ENCODE peak calls at places on chromosomes 3 and 15, in ten cellular contexts. One of them, this sample, is unnamed.

GRCh38 chr3:196138464-196138863 is 56.6 kb upstream of the TFRC start:
- DNase-seq in epithelial cell of esophagus: no peak
- DNase-seq in fibroblast of lung: no peak
- DNase-seq in NCI-H1417: no peak
- DNase-seq in stimulated activated CD4-positive, alpha-beta T cell treated with anti-CD3 and anti-CD28 coated beads, TNF-alpha, amount 100 ng/mL, for 4 hours: no peak
- DNase-seq in naive thymus-derived CD8-positive, alpha-beta T cell: no peak
- DNase-seq in AML-193: no peak
- DNase-seq in MV-4-11: no peak
- DNase-seq in HFFc6: no peak
- DNase-seq in stimulated activated naive CD8-positive, alpha-beta T cell treated with anti-CD3 and anti-CD28 coated beads, Interleukin-15, Interleukin-2, amounts not matched to agents 100 U/mL and 50 U/mL, for 24 hours: no peak
- DNase-seq in this sample: peak

GRCh38 chr15:47754312-47754711 is 37.0 kb downstream of the SEMA6D start:
- DNase-seq in epithelial cell of esophagus: no peak
- DNase-seq in fibroblast of lung: peak
- DNase-seq in NCI-H1417: peak
- DNase-seq in stimulated activated CD4-positive, alpha-beta T cell treated with anti-CD3 and anti-CD28 coated beads, TNF-alpha, amount 100 ng/mL, for 4 hours: no peak
- DNase-seq in naive thymus-derived CD8-positive, alpha-beta T cell: no peak
- DNase-seq in AML-193: no peak
- DNase-seq in MV-4-11: no peak
- DNase-seq in HFFc6: no peak
- DNase-seq in stimulated activated naive CD8-positive, alpha-beta T cell treated with anti-CD3 and anti-CD28 coated beads, Interleukin-15, Interleukin-2, amounts not matched to agents 100 U/mL and 50 U/mL, for 24 hours: no peak
- DNase-seq in this sample: no peak

GRCh38 chr3:14516738-14517345 is 23.3 kb downstream of the GRIP2 start:
- DNase-seq in epithelial cell of esophagus: no peak
- DNase-seq in fibroblast of lung: no peak
- DNase-seq in NCI-H1417: no peak
- DNase-seq in stimulated activated CD4-positive, alpha-beta T cell treated with anti-CD3 and anti-CD28 coated beads, TNF-alpha, amount 100 ng/mL, for 4 hours: no peak
- DNase-seq in naive thymus-derived CD8-positive, alpha-beta T cell: no peak
- DNase-seq in AML-193: no peak
- DNase-seq in MV-4-11: no peak
- DNase-seq in HFFc6: no peak
- DNase-seq in stimulated activated naive CD8-positive, alpha-beta T cell treated with anti-CD3 and anti-CD28 coated beads, Interleukin-15, Interleukin-2, amounts not matched to agents 100 U/mL and 50 U/mL, for 24 hours: no peak
- DNase-seq in this sample: no peak

GRCh38 chr3:118544458-118544857 is 490.2 kb downstream of the IGSF11 start:
- DNase-seq in epithelial cell of esophagus: peak
- DNase-seq in fibroblast of lung: no peak
- DNase-seq in NCI-H1417: no peak
- DNase-seq in stimulated activated CD4-positive, alpha-beta T cell treated with anti-CD3 and anti-CD28 coated beads, TNF-alpha, amount 100 ng/mL, for 4 hours: no peak
- DNase-seq in naive thymus-derived CD8-positive, alpha-beta T cell: no peak
- DNase-seq in AML-193: no peak
- DNase-seq in MV-4-11: no peak
- DNase-seq in HFFc6: no peak
- DNase-seq in stimulated activated naive CD8-positive, alpha-beta T cell treated with anti-CD3 and anti-CD28 coated beads, Interleukin-15, Interleukin-2, amounts not matched to agents 100 U/mL and 50 U/mL, for 24 hours: no peak
- DNase-seq in this sample: no peak

GRCh38 chr3:11621077-11621476 is 22.6 kb downstream of the VGLL4 start:
- DNase-seq in epithelial cell of esophagus: no peak
- DNase-seq in fibroblast of lung: no peak
- DNase-seq in NCI-H1417: no peak
- DNase-seq in stimulated activated CD4-positive, alpha-beta T cell treated with anti-CD3 and anti-CD28 coated beads, TNF-alpha, amount 100 ng/mL, for 4 hours: no peak
- DNase-seq in naive thymus-derived CD8-positive, alpha-beta T cell: no peak
- DNase-seq in AML-193: no peak
- DNase-seq in MV-4-11: no peak
- DNase-seq in HFFc6: no peak
- DNase-seq in stimulated activated naive CD8-positive, alpha-beta T cell treated with anti-CD3 and anti-CD28 coated beads, Interleukin-15, Interleukin-2, amounts not matched to agents 100 U/mL and 50 U/mL, for 24 hours: no peak
- DNase-seq in this sample: no peak

GRCh38 chr15:45268135-45268534 is 16.1 kb downstream of the SLC28A2 start:
- DNase-seq in epithelial cell of esophagus: peak
- DNase-seq in fibroblast of lung: no peak
- DNase-seq in NCI-H1417: no peak
- DNase-seq in stimulated activated CD4-positive, alpha-beta T cell treated with anti-CD3 and anti-CD28 coated beads, TNF-alpha, amount 100 ng/mL, for 4 hours: no peak
- DNase-seq in naive thymus-derived CD8-positive, alpha-beta T cell: no peak
- DNase-seq in AML-193: no peak
- DNase-seq in MV-4-11: peak
- DNase-seq in HFFc6: no peak
- DNase-seq in stimulated activated naive CD8-positive, alpha-beta T cell treated with anti-CD3 and anti-CD28 coated beads, Interleukin-15, Interleukin-2, amounts not matched to agents 100 U/mL and 50 U/mL, for 24 hours: peak
- DNase-seq in this sample: no peak

GRCh38 chr15:44541282-44541958 is 4.5 kb downstream of the EIF3J start:
- DNase-seq in epithelial cell of esophagus: peak
- DNase-seq in fibroblast of lung: peak
- DNase-seq in NCI-H1417: no peak
- DNase-seq in stimulated activated CD4-positive, alpha-beta T cell treated with anti-CD3 and anti-CD28 coated beads, TNF-alpha, amount 100 ng/mL, for 4 hours: no peak
- DNase-seq in naive thymus-derived CD8-positive, alpha-beta T cell: no peak
- DNase-seq in AML-193: no peak
- DNase-seq in MV-4-11: no peak
- DNase-seq in HFFc6: peak
- DNase-seq in stimulated activated naive CD8-positive, alpha-beta T cell treated with anti-CD3 and anti-CD28 coated beads, Interleukin-15, Interleukin-2, amounts not matched to agents 100 U/mL and 50 U/mL, for 24 hours: no peak
- DNase-seq in this sample: peak

GRCh38 chr15:64809649-64810498 is 15.6 kb downstream of the PIF1 start:
- DNase-seq in epithelial cell of esophagus: peak
- DNase-seq in fibroblast of lung: peak
- DNase-seq in NCI-H1417: peak
- DNase-seq in stimulated activated CD4-positive, alpha-beta T cell treated with anti-CD3 and anti-CD28 coated beads, TNF-alpha, amount 100 ng/mL, for 4 hours: peak
- DNase-seq in naive thymus-derived CD8-positive, alpha-beta T cell: peak
- DNase-seq in AML-193: peak
- DNase-seq in MV-4-11: peak
- DNase-seq in HFFc6: peak
- DNase-seq in stimulated activated naive CD8-positive, alpha-beta T cell treated with anti-CD3 and anti-CD28 coated beads, Interleukin-15, Interleukin-2, amounts not matched to agents 100 U/mL and 50 U/mL, for 24 hours: peak
- DNase-seq in this sample: peak

GRCh38 chr15:31128919-31129768 is 27.6 kb upstream of the TRPM1 start:
- DNase-seq in epithelial cell of esophagus: peak
- DNase-seq in fibroblast of lung: peak
- DNase-seq in NCI-H1417: peak
- DNase-seq in stimulated activated CD4-positive, alpha-beta T cell treated with anti-CD3 and anti-CD28 coated beads, TNF-alpha, amount 100 ng/mL, for 4 hours: peak
- DNase-seq in naive thymus-derived CD8-positive, alpha-beta T cell: peak
- DNase-seq in AML-193: peak
- DNase-seq in MV-4-11: peak
- DNase-seq in HFFc6: peak
- DNase-seq in stimulated activated naive CD8-positive, alpha-beta T cell treated with anti-CD3 and anti-CD28 coated beads, Interleukin-15, Interleukin-2, amounts not matched to agents 100 U/mL and 50 U/mL, for 24 hours: peak
- DNase-seq in this sample: no peak

GRCh38 chr3:183555541-183556081 is at the start of gene KLHL6:
- DNase-seq in epithelial cell of esophagus: no peak
- DNase-seq in fibroblast of lung: no peak
- DNase-seq in NCI-H1417: no peak
- DNase-seq in stimulated activated CD4-positive, alpha-beta T cell treated with anti-CD3 and anti-CD28 coated beads, TNF-alpha, amount 100 ng/mL, for 4 hours: peak
- DNase-seq in naive thymus-derived CD8-positive, alpha-beta T cell: peak
- DNase-seq in AML-193: peak
- DNase-seq in MV-4-11: peak
- DNase-seq in HFFc6: no peak
- DNase-seq in stimulated activated naive CD8-positive, alpha-beta T cell treated with anti-CD3 and anti-CD28 coated beads, Interleukin-15, Interleukin-2, amounts not matched to agents 100 U/mL and 50 U/mL, for 24 hours: peak
- DNase-seq in this sample: no peak

GRCh38 chr3:12752803-12753202 is 6.3 kb downstream of the TMEM40 start:
- DNase-seq in epithelial cell of esophagus: no peak
- DNase-seq in fibroblast of lung: no peak
- DNase-seq in NCI-H1417: no peak
- DNase-seq in stimulated activated CD4-positive, alpha-beta T cell treated with anti-CD3 and anti-CD28 coated beads, TNF-alpha, amount 100 ng/mL, for 4 hours: no peak
- DNase-seq in naive thymus-derived CD8-positive, alpha-beta T cell: no peak
- DNase-seq in AML-193: no peak
- DNase-seq in MV-4-11: no peak
- DNase-seq in HFFc6: no peak
- DNase-seq in stimulated activated naive CD8-positive, alpha-beta T cell treated with anti-CD3 and anti-CD28 coated beads, Interleukin-15, Interleukin-2, amounts not matched to agents 100 U/mL and 50 U/mL, for 24 hours: peak
- DNase-seq in this sample: no peak

GRCh38 chr15:71083349-71083748 is 31.9 kb upstream of the THSD4 start:
- DNase-seq in epithelial cell of esophagus: no peak
- DNase-seq in fibroblast of lung: peak
- DNase-seq in NCI-H1417: no peak
- DNase-seq in stimulated activated CD4-positive, alpha-beta T cell treated with anti-CD3 and anti-CD28 coated beads, TNF-alpha, amount 100 ng/mL, for 4 hours: no peak
- DNase-seq in naive thymus-derived CD8-positive, alpha-beta T cell: no peak
- DNase-seq in AML-193: no peak
- DNase-seq in MV-4-11: no peak
- DNase-seq in HFFc6: no peak
- DNase-seq in stimulated activated naive CD8-positive, alpha-beta T cell treated with anti-CD3 and anti-CD28 coated beads, Interleukin-15, Interleukin-2, amounts not matched to agents 100 U/mL and 50 U/mL, for 24 hours: no peak
- DNase-seq in this sample: no peak

GRCh38 chr3:11637901-11638668 is 5.6 kb downstream of the VGLL4 start:
- DNase-seq in epithelial cell of esophagus: no peak
- DNase-seq in fibroblast of lung: peak
- DNase-seq in NCI-H1417: no peak
- DNase-seq in stimulated activated CD4-positive, alpha-beta T cell treated with anti-CD3 and anti-CD28 coated beads, TNF-alpha, amount 100 ng/mL, for 4 hours: no peak
- DNase-seq in naive thymus-derived CD8-positive, alpha-beta T cell: no peak
- DNase-seq in AML-193: no peak
- DNase-seq in MV-4-11: no peak
- DNase-seq in HFFc6: peak
- DNase-seq in stimulated activated naive CD8-positive, alpha-beta T cell treated with anti-CD3 and anti-CD28 coated beads, Interleukin-15, Interleukin-2, amounts not matched to agents 100 U/mL and 50 U/mL, for 24 hours: no peak
- DNase-seq in this sample: no peak

GRCh38 chr3:38834110-38834509 is 18.1 kb upstream of the SCN10A start:
- DNase-seq in epithelial cell of esophagus: peak
- DNase-seq in fibroblast of lung: peak
- DNase-seq in NCI-H1417: no peak
- DNase-seq in stimulated activated CD4-positive, alpha-beta T cell treated with anti-CD3 and anti-CD28 coated beads, TNF-alpha, amount 100 ng/mL, for 4 hours: no peak
- DNase-seq in naive thymus-derived CD8-positive, alpha-beta T cell: no peak
- DNase-seq in AML-193: no peak
- DNase-seq in MV-4-11: peak
- DNase-seq in HFFc6: peak
- DNase-seq in stimulated activated naive CD8-positive, alpha-beta T cell treated with anti-CD3 and anti-CD28 coated beads, Interleukin-15, Interleukin-2, amounts not matched to agents 100 U/mL and 50 U/mL, for 24 hours: peak
- DNase-seq in this sample: peak

GRCh38 chr3:192834428-192834827 is 83.2 kb downstream of the MB21D2 start:
- DNase-seq in epithelial cell of esophagus: no peak
- DNase-seq in fibroblast of lung: no peak
- DNase-seq in NCI-H1417: no peak
- DNase-seq in stimulated activated CD4-positive, alpha-beta T cell treated with anti-CD3 and anti-CD28 coated beads, TNF-alpha, amount 100 ng/mL, for 4 hours: no peak
- DNase-seq in naive thymus-derived CD8-positive, alpha-beta T cell: no peak
- DNase-seq in AML-193: no peak
- DNase-seq in MV-4-11: no peak
- DNase-seq in HFFc6: no peak
- DNase-seq in stimulated activated naive CD8-positive, alpha-beta T cell treated with anti-CD3 and anti-CD28 coated beads, Interleukin-15, Interleukin-2, amounts not matched to agents 100 U/mL and 50 U/mL, for 24 hours: no peak
- DNase-seq in this sample: no peak

GRCh38 chr3:169650503-169650902 is 13.0 kb downstream of the MECOM start:
- DNase-seq in epithelial cell of esophagus: no peak
- DNase-seq in fibroblast of lung: no peak
- DNase-seq in NCI-H1417: no peak
- DNase-seq in stimulated activated CD4-positive, alpha-beta T cell treated with anti-CD3 and anti-CD28 coated beads, TNF-alpha, amount 100 ng/mL, for 4 hours: no peak
- DNase-seq in naive thymus-derived CD8-positive, alpha-beta T cell: no peak
- DNase-seq in AML-193: no peak
- DNase-seq in MV-4-11: no peak
- DNase-seq in HFFc6: no peak
- DNase-seq in stimulated activated naive CD8-positive, alpha-beta T cell treated with anti-CD3 and anti-CD28 coated beads, Interleukin-15, Interleukin-2, amounts not matched to agents 100 U/mL and 50 U/mL, for 24 hours: no peak
- DNase-seq in this sample: no peak

GRCh38 chr15:65550681-65551098 is 20.4 kb downstream of the HACD3 start:
- DNase-seq in epithelial cell of esophagus: no peak
- DNase-seq in fibroblast of lung: peak
- DNase-seq in NCI-H1417: no peak
- DNase-seq in stimulated activated CD4-positive, alpha-beta T cell treated with anti-CD3 and anti-CD28 coated beads, TNF-alpha, amount 100 ng/mL, for 4 hours: no peak
- DNase-seq in naive thymus-derived CD8-positive, alpha-beta T cell: no peak
- DNase-seq in AML-193: no peak
- DNase-seq in MV-4-11: peak
- DNase-seq in HFFc6: peak
- DNase-seq in stimulated activated naive CD8-positive, alpha-beta T cell treated with anti-CD3 and anti-CD28 coated beads, Interleukin-15, Interleukin-2, amounts not matched to agents 100 U/mL and 50 U/mL, for 24 hours: no peak
- DNase-seq in this sample: no peak

GRCh38 chr3:186264608-186265400 is 97.2 kb downstream of the DGKG start:
- DNase-seq in epithelial cell of esophagus: no peak
- DNase-seq in fibroblast of lung: no peak
- DNase-seq in NCI-H1417: no peak
- DNase-seq in stimulated activated CD4-positive, alpha-beta T cell treated with anti-CD3 and anti-CD28 coated beads, TNF-alpha, amount 100 ng/mL, for 4 hours: no peak
- DNase-seq in naive thymus-derived CD8-positive, alpha-beta T cell: no peak
- DNase-seq in AML-193: no peak
- DNase-seq in MV-4-11: no peak
- DNase-seq in HFFc6: no peak
- DNase-seq in stimulated activated naive CD8-positive, alpha-beta T cell treated with anti-CD3 and anti-CD28 coated beads, Interleukin-15, Interleukin-2, amounts not matched to agents 100 U/mL and 50 U/mL, for 24 hours: no peak
- DNase-seq in this sample: no peak

GRCh38 chr3:108305484-108306172 is 9.3 kb downstream of the HHLA2 start:
- DNase-seq in epithelial cell of esophagus: peak
- DNase-seq in fibroblast of lung: no peak
- DNase-seq in NCI-H1417: no peak
- DNase-seq in stimulated activated CD4-positive, alpha-beta T cell treated with anti-CD3 and anti-CD28 coated beads, TNF-alpha, amount 100 ng/mL, for 4 hours: no peak
- DNase-seq in naive thymus-derived CD8-positive, alpha-beta T cell: no peak
- DNase-seq in AML-193: no peak
- DNase-seq in MV-4-11: peak
- DNase-seq in HFFc6: no peak
- DNase-seq in stimulated activated naive CD8-positive, alpha-beta T cell treated with anti-CD3 and anti-CD28 coated beads, Interleukin-15, Interleukin-2, amounts not matched to agents 100 U/mL and 50 U/mL, for 24 hours: no peak
- DNase-seq in this sample: no peak

GRCh38 chr3:190336516-190337189 is 14.4 kb upstream of the CLDN1 start:
- DNase-seq in epithelial cell of esophagus: peak
- DNase-seq in fibroblast of lung: peak
- DNase-seq in NCI-H1417: no peak
- DNase-seq in stimulated activated CD4-positive, alpha-beta T cell treated with anti-CD3 and anti-CD28 coated beads, TNF-alpha, amount 100 ng/mL, for 4 hours: no peak
- DNase-seq in naive thymus-derived CD8-positive, alpha-beta T cell: no peak
- DNase-seq in AML-193: no peak
- DNase-seq in MV-4-11: no peak
- DNase-seq in HFFc6: no peak
- DNase-seq in stimulated activated naive CD8-positive, alpha-beta T cell treated with anti-CD3 and anti-CD28 coated beads, Interleukin-15, Interleukin-2, amounts not matched to agents 100 U/mL and 50 U/mL, for 24 hours: no peak
- DNase-seq in this sample: no peak

GRCh38 chr15:41567261-41567660 is 8.2 kb downstream of the TYRO3 start:
- DNase-seq in epithelial cell of esophagus: no peak
- DNase-seq in fibroblast of lung: no peak
- DNase-seq in NCI-H1417: no peak
- DNase-seq in stimulated activated CD4-positive, alpha-beta T cell treated with anti-CD3 and anti-CD28 coated beads, TNF-alpha, amount 100 ng/mL, for 4 hours: no peak
- DNase-seq in naive thymus-derived CD8-positive, alpha-beta T cell: no peak
- DNase-seq in AML-193: no peak
- DNase-seq in MV-4-11: no peak
- DNase-seq in HFFc6: no peak
- DNase-seq in stimulated activated naive CD8-positive, alpha-beta T cell treated with anti-CD3 and anti-CD28 coated beads, Interleukin-15, Interleukin-2, amounts not matched to agents 100 U/mL and 50 U/mL, for 24 hours: no peak
- DNase-seq in this sample: no peak

GRCh38 chr15:64146041-64146440 is 5.5 kb upstream of the SNX22 start:
- DNase-seq in epithelial cell of esophagus: no peak
- DNase-seq in fibroblast of lung: no peak
- DNase-seq in NCI-H1417: no peak
- DNase-seq in stimulated activated CD4-positive, alpha-beta T cell treated with anti-CD3 and anti-CD28 coated beads, TNF-alpha, amount 100 ng/mL, for 4 hours: no peak
- DNase-seq in naive thymus-derived CD8-positive, alpha-beta T cell: no peak
- DNase-seq in AML-193: no peak
- DNase-seq in MV-4-11: no peak
- DNase-seq in HFFc6: no peak
- DNase-seq in stimulated activated naive CD8-positive, alpha-beta T cell treated with anti-CD3 and anti-CD28 coated beads, Interleukin-15, Interleukin-2, amounts not matched to agents 100 U/mL and 50 U/mL, for 24 hours: no peak
- DNase-seq in this sample: no peak

GRCh38 chr3:177906573-177907229 is 629.5 kb upstream of the KCNMB2 start:
- DNase-seq in epithelial cell of esophagus: no peak
- DNase-seq in fibroblast of lung: no peak
- DNase-seq in NCI-H1417: no peak
- DNase-seq in stimulated activated CD4-positive, alpha-beta T cell treated with anti-CD3 and anti-CD28 coated beads, TNF-alpha, amount 100 ng/mL, for 4 hours: no peak
- DNase-seq in naive thymus-derived CD8-positive, alpha-beta T cell: no peak
- DNase-seq in AML-193: no peak
- DNase-seq in MV-4-11: no peak
- DNase-seq in HFFc6: peak
- DNase-seq in stimulated activated naive CD8-positive, alpha-beta T cell treated with anti-CD3 and anti-CD28 coated beads, Interleukin-15, Interleukin-2, amounts not matched to agents 100 U/mL and 50 U/mL, for 24 hours: no peak
- DNase-seq in this sample: peak

GRCh38 chr3:99269606-99270355 is 368.3 kb upstream of the DCBLD2 start:
- DNase-seq in epithelial cell of esophagus: peak
- DNase-seq in fibroblast of lung: no peak
- DNase-seq in NCI-H1417: no peak
- DNase-seq in stimulated activated CD4-positive, alpha-beta T cell treated with anti-CD3 and anti-CD28 coated beads, TNF-alpha, amount 100 ng/mL, for 4 hours: no peak
- DNase-seq in naive thymus-derived CD8-positive, alpha-beta T cell: no peak
- DNase-seq in AML-193: no peak
- DNase-seq in MV-4-11: no peak
- DNase-seq in HFFc6: peak
- DNase-seq in stimulated activated naive CD8-positive, alpha-beta T cell treated with anti-CD3 and anti-CD28 coated beads, Interleukin-15, Interleukin-2, amounts not matched to agents 100 U/mL and 50 U/mL, for 24 hours: no peak
- DNase-seq in this sample: no peak

GRCh38 chr3:66480666-66481065 is 20.2 kb downstream of the LRIG1 start:
- DNase-seq in epithelial cell of esophagus: no peak
- DNase-seq in fibroblast of lung: no peak
- DNase-seq in NCI-H1417: no peak
- DNase-seq in stimulated activated CD4-positive, alpha-beta T cell treated with anti-CD3 and anti-CD28 coated beads, TNF-alpha, amount 100 ng/mL, for 4 hours: no peak
- DNase-seq in naive thymus-derived CD8-positive, alpha-beta T cell: no peak
- DNase-seq in AML-193: no peak
- DNase-seq in MV-4-11: peak
- DNase-seq in HFFc6: no peak
- DNase-seq in stimulated activated naive CD8-positive, alpha-beta T cell treated with anti-CD3 and anti-CD28 coated beads, Interleukin-15, Interleukin-2, amounts not matched to agents 100 U/mL and 50 U/mL, for 24 hours: peak
- DNase-seq in this sample: no peak

GRCh38 chr15:71232411-71232810 is 117.1 kb downstream of the THSD4 start:
- DNase-seq in epithelial cell of esophagus: no peak
- DNase-seq in fibroblast of lung: no peak
- DNase-seq in NCI-H1417: no peak
- DNase-seq in stimulated activated CD4-positive, alpha-beta T cell treated with anti-CD3 and anti-CD28 coated beads, TNF-alpha, amount 100 ng/mL, for 4 hours: no peak
- DNase-seq in naive thymus-derived CD8-positive, alpha-beta T cell: no peak
- DNase-seq in AML-193: no peak
- DNase-seq in MV-4-11: no peak
- DNase-seq in HFFc6: no peak
- DNase-seq in stimulated activated naive CD8-positive, alpha-beta T cell treated with anti-CD3 and anti-CD28 coated beads, Interleukin-15, Interleukin-2, amounts not matched to agents 100 U/mL and 50 U/mL, for 24 hours: no peak
- DNase-seq in this sample: no peak

GRCh38 chr3:13714251-13714916 is 165.5 kb downstream of the FBLN2 start:
- DNase-seq in epithelial cell of esophagus: no peak
- DNase-seq in fibroblast of lung: no peak
- DNase-seq in NCI-H1417: no peak
- DNase-seq in stimulated activated CD4-positive, alpha-beta T cell treated with anti-CD3 and anti-CD28 coated beads, TNF-alpha, amount 100 ng/mL, for 4 hours: no peak
- DNase-seq in naive thymus-derived CD8-positive, alpha-beta T cell: no peak
- DNase-seq in AML-193: no peak
- DNase-seq in MV-4-11: no peak
- DNase-seq in HFFc6: no peak
- DNase-seq in stimulated activated naive CD8-positive, alpha-beta T cell treated with anti-CD3 and anti-CD28 coated beads, Interleukin-15, Interleukin-2, amounts not matched to agents 100 U/mL and 50 U/mL, for 24 hours: no peak
- DNase-seq in this sample: no peak

GRCh38 chr3:11995061-11995460 is 9.1 kb upstream of the SYN2 start:
- DNase-seq in epithelial cell of esophagus: no peak
- DNase-seq in fibroblast of lung: no peak
- DNase-seq in NCI-H1417: peak
- DNase-seq in stimulated activated CD4-positive, alpha-beta T cell treated with anti-CD3 and anti-CD28 coated beads, TNF-alpha, amount 100 ng/mL, for 4 hours: no peak
- DNase-seq in naive thymus-derived CD8-positive, alpha-beta T cell: no peak
- DNase-seq in AML-193: no peak
- DNase-seq in MV-4-11: no peak
- DNase-seq in HFFc6: no peak
- DNase-seq in stimulated activated naive CD8-positive, alpha-beta T cell treated with anti-CD3 and anti-CD28 coated beads, Interleukin-15, Interleukin-2, amounts not matched to agents 100 U/mL and 50 U/mL, for 24 hours: no peak
- DNase-seq in this sample: no peak